ENCODE peak calls at places on chromosomes 2 and 18, in seven cellular contexts. N is CD4-positive, CD25-positive, alpha-beta regulatory T cell; V is fibroblast of lung; A is right cardiac atrium; L is left ventricle myocardium inferior; W is BE2C; O is neuronal stem cell. G is an unnamed sample. For H3K4me1 and H3K27me3, the result is how much of the 10 kb centered on the place peaks cover.

GRCh38 chr2:86042256-86043168 is 63.2 kb downstream of the POLR1A start:
- DNase-seq in N (no peak), V (no peak), A (no peak), L (no peak), W (no peak), O (no peak), G (no peak)

GRCh38 chr2:103462712-103463111 is 700.9 kb downstream of the TMEM182 start:
- DNase-seq in N (no peak), V (no peak), A (no peak), L (no peak), W (no peak), O (no peak), G (no peak)

GRCh38 chr2:232563580-232563979 is 13.1 kb downstream of the EIF4E2 start:
- DNase-seq in N (no peak), V (no peak), A (no peak), L (no peak), W (no peak), O (no peak), G (no peak)

GRCh38 chr2:176826356-176826755 is 386.2 kb upstream of the HNRNPA3 start:
- DNase-seq in N (no peak), V (no peak), A (no peak), L (no peak), W (no peak), O (no peak), G (no peak)

GRCh38 chr18:78979682-78980278 is at the start of gene SALL3:
- DNase-seq in N (no peak), V (no peak), A (peak), L (no peak), W (no peak), O (no peak), G (no peak)

GRCh38 chr18:26650310-26651285 is 102.2 kb upstream of the KCTD1 start:
- DNase-seq in N (no peak), V (no peak), A (no peak), L (no peak), W (no peak), O (no peak), G (no peak)

GRCh38 chr2:173448938-173449471 is 94.3 kb downstream of the CDCA7 start:
- DNase-seq in N (peak), V (peak), A (peak), L (peak), W (peak), O (peak), G (peak)

GRCh38 chr2:96271995-96272394 is 6.0 kb downstream of the CIAO1 start:
- DNase-seq in N (no peak), V (no peak), A (no peak), L (no peak), W (no peak), O (no peak), G (no peak)

GRCh38 chr2:201219328-201220096 is 36.6 kb downstream of the CASP10 start:
- DNase-seq in N (no peak), V (no peak), A (no peak), L (no peak), W (no peak), O (no peak), G (no peak)

GRCh38 chr2:96413067-96413722 is 77.6 kb downstream of the NCAPH start:
- DNase-seq in N (no peak), V (peak), A (no peak), L (no peak), W (no peak), O (no peak), G (no peak)

GRCh38 chr18:45287531-45287930 is 327.7 kb upstream of the SLC14A2 start:
- DNase-seq in N (no peak), V (no peak), A (peak), L (peak), W (no peak), O (no peak), G (no peak)

GRCh38 chr2:196988599-196988998 is 62.1 kb upstream of the PGAP1 start:
- DNase-seq in N (no peak), V (peak), A (no peak), L (no peak), W (no peak), O (no peak), G (no peak)

GRCh38 chr2:31372097-31372496 is 42.4 kb downstream of the XDH start:
- DNase-seq in N (no peak), V (no peak), A (no peak), L (no peak), W (no peak), O (no peak), G (no peak)

GRCh38 chr2:85390941-85391669 is 19.1 kb downstream of the CAPG start:
- DNase-seq in N (peak), V (peak), A (peak), L (peak), W (peak), O (no peak), G (peak)

GRCh38 chr18:50817898-50818250 is 1.9 kb downstream of the MRO start:
- DNase-seq in N (no peak), V (peak), A (no peak), L (no peak), W (no peak), O (no peak), G (no peak)

GRCh38 chr2:222939979-222940378 is 79.1 kb downstream of the ACSL3 start:
- DNase-seq in N (no peak), V (no peak), A (no peak), L (no peak), W (no peak), O (no peak), G (no peak)

GRCh38 chr2:235536711-235537110 is 42.9 kb downstream of the AGAP1 start:
- DNase-seq in N (no peak), V (no peak), A (no peak), L (no peak), W (no peak), O (no peak), G (peak)

GRCh38 chr2:46284260-46284659 is 12.9 kb upstream of the EPAS1 start:
- DNase-seq in N (no peak), V (no peak), A (no peak), L (no peak), W (no peak), O (no peak), G (no peak)

GRCh38 chr2:5373200-5373599 is 319.0 kb upstream of the SOX11 start:
- DNase-seq in N (no peak), V (no peak), A (no peak), L (no peak), W (peak), O (peak), G (no peak)

GRCh38 chr18:69949538-69949936 is 1.9 kb upstream of the CD226 start:
- DNase-seq in N (no peak), V (no peak), A (no peak), L (no peak), W (no peak), O (no peak), G (no peak)

GRCh38 chr2:114642371-114642770 is 199.9 kb downstream of the DPP10 start:
- DNase-seq in N (no peak), V (no peak), A (no peak), L (no peak), W (no peak), O (no peak), G (no peak)

GRCh38 chr2:27723372-27724144 is 48.0 kb upstream of the MRPL33 start:
- DNase-seq in N (no peak), V (peak), A (peak), L (no peak), W (peak), O (peak), G (peak)

GRCh38 chr18:11859903-11860407 is 8.7 kb downstream of the CHMP1B start:
- DNase-seq in N (no peak), V (peak), A (no peak), L (no peak), W (no peak), O (no peak), G (no peak)

GRCh38 chr2:162994718-162995117 is 156.2 kb upstream of the KCNH7 start:
- DNase-seq in N (no peak), V (no peak), A (no peak), L (no peak), W (no peak), O (no peak), G (no peak)

GRCh38 chr2:200369886-200370285 is 63.4 kb downstream of the SPATS2L start:
- DNase-seq in N (no peak), V (no peak), A (no peak), L (no peak), W (no peak), O (no peak), G (peak)

GRCh38 chr2:9800975-9801723 is 42.1 kb upstream of the TAF1B start:
- DNase-seq in N (peak), V (peak), A (peak), L (peak), W (no peak), O (no peak), G (peak)

GRCh38 chr18:23225518-23225917 is 90.2 kb downstream of the CABLES1 start:
- DNase-seq in N (no peak), V (peak), A (no peak), L (no peak), W (no peak), O (no peak), G (no peak)

GRCh38 chr2:238100049-238100820 is at the start of gene ESPNL:
- DNase-seq in N (no peak), V (no peak), A (peak), L (no peak), W (peak), O (no peak), G (peak)

GRCh38 chr2:98908909-98909308 is 27.1 kb downstream of the CRACDL start:
- DNase-seq in N (no peak), V (peak), A (no peak), L (no peak), W (no peak), O (no peak), G (no peak)

GRCh38 chr2:137813176-137813575 is 151.1 kb upstream of the HNMT start:
- DNase-seq in N (no peak), V (no peak), A (no peak), L (no peak), W (no peak), O (no peak), G (no peak)

GRCh38 chr2:54942373-54942772 is 107.9 kb downstream of the RTN4 start:
- DNase-seq in N (no peak), V (no peak), A (no peak), L (no peak), W (no peak), O (no peak), G (no peak)

GRCh38 chr2:84971799-84972790 is 1.1 kb downstream of the KCMF1 start:
- DNase-seq in N (peak), V (peak), A (peak), L (peak), W (peak), O (no peak), G (peak)

GRCh38 chr2:170361359-170361936 is 183.5 kb downstream of the MYO3B start:
- DNase-seq in N (peak), V (peak), A (peak), L (no peak), W (peak), O (no peak), G (no peak)

GRCh38 chr2:74655579-74655978 is 1.5 kb downstream of the SEMA4F start:
- DNase-seq in N (no peak), V (no peak), A (no peak), L (no peak), W (no peak), O (no peak), G (no peak)

GRCh38 chr2:1141079-1141478 is 190.4 kb downstream of the SNTG2 start:
- DNase-seq in N (no peak), V (no peak), A (peak), L (no peak), W (no peak), O (no peak), G (no peak)

GRCh38 chr18:35619941-35620340 is 38.4 kb downstream of the GALNT1 start:
- DNase-seq in N (no peak), V (no peak), A (no peak), L (no peak), W (no peak), O (no peak), G (no peak)
- H3K4me3 ChIP-seq in N (no peak), V (no peak), A (no peak), L (no peak), W (no peak), O (no peak), G (no peak)

DNA sequence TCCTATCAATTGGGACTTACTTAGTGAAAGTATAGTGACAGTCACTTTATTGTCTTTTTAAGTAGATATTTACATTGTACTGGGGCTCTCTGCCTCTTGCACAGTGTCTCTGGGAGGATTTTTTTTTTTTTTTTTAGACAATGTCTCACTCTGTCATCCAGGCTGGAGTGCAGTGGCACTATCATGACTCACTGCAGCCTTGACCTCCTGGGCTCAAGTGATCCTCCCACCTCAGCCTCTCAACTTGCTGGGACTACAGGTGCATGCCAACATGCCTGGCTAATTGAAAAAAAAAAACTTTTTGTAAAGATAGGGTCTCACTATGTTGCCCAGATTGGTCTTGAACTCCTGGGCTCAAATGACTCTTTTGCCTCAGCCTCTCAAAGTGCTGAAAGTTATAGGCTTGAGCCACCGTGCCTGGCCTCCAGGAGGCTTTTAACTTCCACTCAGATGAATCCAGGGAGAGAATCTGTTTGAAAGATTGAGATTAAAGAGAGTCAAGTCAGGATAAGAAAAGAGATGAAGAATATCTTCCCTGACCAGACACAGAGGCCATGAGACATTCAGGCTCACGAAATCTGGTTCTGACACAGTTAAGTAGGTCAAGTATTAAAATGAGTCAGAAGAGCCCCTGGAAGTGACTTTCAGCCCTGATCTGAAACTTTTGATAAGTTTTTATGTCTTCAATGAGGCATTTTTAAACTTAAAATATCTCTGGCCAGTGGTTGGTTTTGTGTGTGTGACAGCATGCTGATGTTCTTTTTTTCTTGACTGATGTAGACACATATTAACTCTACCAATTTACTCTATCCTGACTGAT is 18.3 kb downstream of the ARHGEF33 start:
- DNase-seq in N (no peak), V (no peak), A (no peak), L (no peak), W (no peak), O (no peak), G (no peak)
- H3K4me1 ChIP-seq in N (under half), V (under half), A (under half), L (under half), W (under half), O (under half), G (under half)

GRCh38 chr18:75206637-75207297 is 2.2 kb downstream of the PTGR3 start:
- DNase-seq in N (no peak), V (no peak), A (no peak), L (no peak), W (no peak), O (no peak), G (no peak)
- H3K27me3 ChIP-seq in N (under half), V (under half), A (under half), L (under half), W (under half), O (half or more), G (under half)

GRCh38 chr2:36367497-36368353 is 12.1 kb downstream of the CRIM1 start:
- DNase-seq in N (no peak), V (no peak), A (no peak), L (no peak), W (no peak), O (no peak), G (no peak)
- H3K4me3 ChIP-seq in N (no peak), V (peak), A (no peak), L (no peak), W (no peak), O (no peak), G (no peak)

GRCh38 chr2:187617925-187618324 is 63.7 kb upstream of the TFPI start:
- DNase-seq in N (no peak), V (no peak), A (no peak), L (no peak), W (no peak), O (no peak), G (no peak)
- H3K4me1 ChIP-seq in N (under half), V (under half), A (under half), L (under half), W (under half), O (under half), G (under half)

GRCh38 chr18:34085140-34085739 is 139.5 kb downstream of the NOL4 start:
- DNase-seq in N (no peak), V (no peak), A (no peak), L (no peak), W (no peak), O (no peak), G (no peak)
- H3K27me3 ChIP-seq in N (under half), V (under half), A (under half), L (under half), W (under half), O (under half), G (under half)